ENCODE peak calls at places on chromosomes 4 and X, in eight cellular contexts. J is mucosa of descending colon; X is T-helper 9 cell; E is activated T-cell treated with anti-CD3 and anti-CD28 coated beads for 1 hour; D is A172; P is GM03348; V is stimulated activated CD4-positive, alpha-beta T cell treated with anti-CD3 and anti-CD28 coated beads, Interleukin-1b, Interleukin-23, amount 100 ng/mL, for 24 hours; K is mammary epithelial cell. N is an unnamed sample.

GRCh38 chr4:147830987-147831386 is 99.1 kb downstream of the ARHGAP10 start:
- DNase-seq in J (no peak), X (no peak), E (no peak), D (peak), P (peak), V (no peak), K (peak), N (no peak)

GRCh38 chr4:52126946-52127345 is 75.8 kb downstream of the SPATA18 start:
- DNase-seq in J (no peak), X (no peak), E (no peak), D (no peak), P (no peak), V (no peak), K (peak), N (no peak)

GRCh38 chrX:9318213-9318612 is 146.6 kb upstream of the TBL1X start:
- DNase-seq in J (no peak), X (no peak), E (no peak), D (no peak), P (no peak), V (no peak), K (no peak), N (peak)

GRCh38 chr4:47816748-47817147 is 21.1 kb downstream of the CORIN start:
- DNase-seq in J (no peak), X (no peak), E (no peak), D (no peak), P (no peak), V (no peak), K (no peak), N (no peak)

GRCh38 chrX:71492086-71493065 is 40.5 kb upstream of the OGT start:
- DNase-seq in J (peak), X (peak), E (peak), D (no peak), P (peak), V (peak), K (peak), N (peak)

GRCh38 chr4:142404191-142404611 is 441.9 kb downstream of the INPP4B start:
- DNase-seq in J (no peak), X (no peak), E (no peak), D (peak), P (peak), V (no peak), K (peak), N (no peak)

GRCh38 chr4:182213024-182213423 is 30.2 kb upstream of the TENM3 start:
- DNase-seq in J (no peak), X (no peak), E (no peak), D (no peak), P (peak), V (no peak), K (no peak), N (no peak)

GRCh38 chr4:41670530-41670929 is 78.0 kb downstream of the PHOX2B start:
- DNase-seq in J (no peak), X (no peak), E (no peak), D (no peak), P (no peak), V (no peak), K (no peak), N (no peak)

GRCh38 chr4:2925496-2925895 is 37.7 kb downstream of the NOP14 start:
- DNase-seq in J (no peak), X (no peak), E (no peak), D (no peak), P (no peak), V (no peak), K (no peak), N (no peak)

GRCh38 chrX:121902463-121902862 is 855.1 kb downstream of the GLUD2 start:
- DNase-seq in J (no peak), X (no peak), E (no peak), D (no peak), P (no peak), V (no peak), K (peak), N (no peak)

GRCh38 chr4:109676886-109677285 is 26.4 kb downstream of the CASP6 start:
- DNase-seq in J (no peak), X (no peak), E (no peak), D (no peak), P (no peak), V (no peak), K (no peak), N (no peak)

GRCh38 chr4:71941001-71941400 is 90.8 kb upstream of the NPFFR2 start:
- DNase-seq in J (no peak), X (no peak), E (no peak), D (no peak), P (peak), V (no peak), K (peak), N (no peak)

GRCh38 chr4:104490770-104491395 is 3.8 kb downstream of the CXXC4 start:
- DNase-seq in J (peak), X (peak), E (peak), D (peak), P (peak), V (no peak), K (peak), N (peak)

GRCh38 chr4:16627999-16628398 is 270.4 kb downstream of the LDB2 start:
- DNase-seq in J (no peak), X (no peak), E (no peak), D (no peak), P (peak), V (no peak), K (peak), N (no peak)

GRCh38 chrX:50206753-50207152 is 2.2 kb downstream of the CCNB3 start:
- DNase-seq in J (no peak), X (no peak), E (no peak), D (no peak), P (no peak), V (no peak), K (no peak), N (no peak)

GRCh38 chr4:114807759-114808404 is 209.3 kb downstream of the UGT8 start:
- DNase-seq in J (no peak), X (peak), E (no peak), D (peak), P (peak), V (no peak), K (peak), N (peak)

GRCh38 chr4:106140601-106141000 is 175.4 kb downstream of the TBCK start:
- DNase-seq in J (no peak), X (no peak), E (no peak), D (no peak), P (peak), V (no peak), K (no peak), N (no peak)

GRCh38 chr4:33086351-33086900 is 2366.3 kb downstream of the PCDH7 start:
- DNase-seq in J (no peak), X (no peak), E (no peak), D (no peak), P (peak), V (no peak), K (no peak), N (no peak)

GRCh38 chrX:39491548-39492297 is 606.0 kb downstream of the BCOR start:
- DNase-seq in J (peak), X (peak), E (peak), D (no peak), P (no peak), V (no peak), K (no peak), N (peak)

GRCh38 chr4:3879681-3880594 is 113.8 kb downstream of the ADRA2C start:
- DNase-seq in J (no peak), X (no peak), E (peak), D (no peak), P (peak), V (no peak), K (no peak), N (peak)

GRCh38 chr4:577499-578450 is 1.7 kb upstream of the TMEM271 start:
- DNase-seq in J (no peak), X (no peak), E (no peak), D (no peak), P (peak), V (no peak), K (peak), N (no peak)

GRCh38 chr4:6680372-6681034 is 13.2 kb upstream of the S100P start:
- DNase-seq in J (no peak), X (no peak), E (no peak), D (no peak), P (no peak), V (no peak), K (no peak), N (no peak)